ENCODE peak calls at places on chromosomes 13 and 19, in ten cellular contexts. S is cardiac muscle cell, J is endodermal cell, L is NCI-H460, Z is left cardiac atrium, Y is anterior cingulate cortex, W is T-helper 1 cell, A is HTR-8/SVneo, X is progenitor cell of endocrine pancreas, F is GM12878. P is an unnamed sample.
A peak's percentile ranks its signal among the peaks of the same experiment; 100 is the strongest.

GRCh38 chr13:77698211-77699058 is 948 bp downstream of the SLAIN1 start:
- DNase-seq in W (peak; percentile 71), Z (peak; percentile 25), S (peak; percentile 63), L (no peak), A (peak; percentile 1), X (peak; percentile 45), Y (no peak), F (no peak), J (peak; percentile 84), P (peak; percentile 40)

GRCh38 chr13:42762917-42763316 is 18.5 kb upstream of the FAM216B start:
- DNase-seq in F (no peak), J (no peak), W (peak; percentile 8), Z (no peak), X (no peak), S (no peak), A (peak; percentile 8), Y (no peak), L (peak; percentile 50), P (no peak)

GRCh38 chr13:94764576-94765321 is 52.4 kb upstream of the SOX21 start:
- DNase-seq in J (no peak), S (no peak), Y (no peak), X (no peak), Z (no peak), F (no peak), A (no peak), L (no peak), W (peak; percentile 1), P (no peak)

GRCh38 chr13:37526710-37527446 is 71.7 kb downstream of the POSTN start:
- DNase-seq in F (no peak), Y (no peak), J (no peak), W (no peak), S (no peak), X (no peak), L (no peak), A (no peak), Z (no peak), P (no peak)

GRCh38 chr13:73054712-73055111 is 4.1 kb upstream of the KLF5 start:
- DNase-seq in F (no peak), Y (no peak), S (no peak), X (no peak), W (no peak), A (no peak), L (no peak), J (no peak), Z (no peak), P (no peak)

GRCh38 chr13:36352350-36352749 is 6.2 kb upstream of the SPART start:
- DNase-seq in X (no peak), Z (no peak), Y (no peak), A (no peak), S (no peak), F (no peak), W (no peak), J (no peak), L (no peak), P (no peak)

GRCh38 chr13:33723772-33724435 is 94.0 kb upstream of the RFC3 start:
- DNase-seq in J (peak; percentile 91), L (peak; percentile 78), Z (peak; percentile 74), A (peak; percentile 53), W (peak; percentile 82), Y (peak; percentile 3), S (peak; percentile 84), X (peak; percentile 42), F (peak; percentile 86), P (peak; percentile 55)

GRCh38 chr13:46489586-46490023 is 63.4 kb upstream of the LRCH1 start:
- DNase-seq in Y (no peak), J (no peak), A (no peak), X (no peak), W (no peak), F (no peak), L (no peak), S (no peak), Z (peak; percentile 45), P (no peak)

GRCh38 chr19:41939861-41940442 is 11.7 kb upstream of the ERFL start:
- DNase-seq in L (no peak), Z (no peak), A (peak; percentile 79), W (no peak), F (no peak), X (peak; percentile 26), J (peak; percentile 81), Y (no peak), S (peak; percentile 14), P (peak; percentile 32)

GRCh38 chr19:18340237-18340989 is at the start of gene PGPEP1:
- DNase-seq in S (peak; percentile 77), L (no peak), A (peak; percentile 62), Z (peak; percentile 80), F (no peak), Y (no peak), W (peak; percentile 58), X (peak; percentile 56), J (peak; percentile 92), P (peak; percentile 51)

GRCh38 chr13:75877092-75877491 is 241.0 kb downstream of the LMO7 start:
- DNase-seq in F (no peak), J (no peak), X (no peak), L (no peak), Y (no peak), S (no peak), W (no peak), A (no peak), Z (no peak), P (no peak)

GRCh38 chr19:49802836-49803528 is 10.1 kb downstream of the FUZ start:
- DNase-seq in X (no peak), W (no peak), J (no peak), L (no peak), F (no peak), Y (no peak), S (no peak), A (no peak), Z (no peak), P (no peak)

GRCh38 chr13:114108141-114108761 is 24.2 kb downstream of the RASA3 start:
- DNase-seq in J (peak; percentile 10), A (no peak), S (no peak), Y (no peak), F (no peak), L (no peak), W (no peak), X (no peak), Z (peak; percentile 17), P (no peak)

GRCh38 chr19:39544201-39544903 is 4.4 kb upstream of the EID2 start:
- DNase-seq in S (no peak), Y (no peak), A (no peak), X (no peak), F (no peak), L (no peak), Z (no peak), J (no peak), W (no peak), P (no peak)

GRCh38 chr13:79935121-79935520 is 405.8 kb downstream of the SPRY2 start:
- DNase-seq in J (no peak), F (no peak), Z (no peak), Y (no peak), W (no peak), A (no peak), L (no peak), X (no peak), S (no peak), P (no peak)

GRCh38 chr19:33758541-33759013 is 38.1 kb upstream of the KCTD15 start:
- DNase-seq in Y (no peak), J (no peak), L (no peak), S (peak; percentile 26), F (no peak), A (peak; percentile 28), Z (no peak), X (no peak), W (no peak), P (no peak)

GRCh38 chr19:54333586-54334298 is 5.2 kb downstream of the LILRA4 start:
- DNase-seq in L (no peak), W (no peak), Y (no peak), A (no peak), F (no peak), S (no peak), X (no peak), J (no peak), Z (no peak), P (no peak)

GRCh38 chr13:30551194-30551593 is 66.5 kb upstream of the USPL1 start:
- DNase-seq in X (no peak), L (peak; percentile 20), Z (no peak), J (no peak), A (peak; percentile 20), S (peak; percentile 25), Y (no peak), F (no peak), W (peak; percentile 46), P (no peak)